ENCODE peak calls at places on chromosomes 4 and X, in nine cellular contexts. C, V, W, Q, B, Y, P, E and L are unnamed samples.

GRCh38 chrX:154409222-154409871 is at the start of gene DNASE1L1:
- DNase-seq in W (no peak), B (no peak), Y (no peak), C (peak; percentile 79), P (peak; percentile 61), V (no peak), Q (no peak), E (peak; percentile 57), L (no peak)

GRCh38 chrX:21806691-21807090 is 32.7 kb upstream of the MBTPS2 start:
- DNase-seq in P (no peak), W (no peak), Q (no peak), E (no peak), Y (no peak), C (no peak), V (no peak), B (no peak), L (no peak)

GRCh38 chrX:137569470-137569891 is 3.6 kb downstream of the ZIC3 start:
- DNase-seq in C (no peak), W (no peak), E (no peak), V (peak; percentile 36), P (no peak), Y (no peak), B (no peak), Q (no peak), L (no peak)

GRCh38 chrX:69133561-69134542 is 31.4 kb downstream of the PJA1 start:
- DNase-seq in Y (no peak), C (peak; percentile 7), Q (no peak), B (no peak), V (peak; percentile 27), W (no peak), P (no peak), E (no peak), L (no peak)

GRCh38 chr4:110550260-110550659 is 72.6 kb downstream of the PITX2 start:
- DNase-seq in V (no peak), P (no peak), B (no peak), E (no peak), Y (no peak), C (peak; percentile 42), W (no peak), Q (no peak), L (no peak)

GRCh38 chrX:149865390-149865789 is 15.6 kb upstream of the MAGEA8 start:
- DNase-seq in Y (no peak), V (no peak), W (no peak), C (no peak), P (no peak), E (no peak), Q (no peak), B (no peak), L (no peak)

GRCh38 chr4:8864912-8865680 is 6.5 kb downstream of the HMX1 start:
- DNase-seq in C (no peak), Y (no peak), Q (no peak), V (no peak), B (no peak), W (no peak), P (no peak), E (no peak), L (no peak)

GRCh38 chr4:169128902-169129301 is 118.8 kb upstream of the CBR4 start:
- DNase-seq in E (no peak), Y (no peak), V (no peak), W (no peak), Q (peak; percentile 25), C (no peak), P (no peak), B (no peak), L (no peak)

GRCh38 chrX:57453901-57454300 is 137.9 kb upstream of the ZXDB start:
- DNase-seq in Y (no peak), P (no peak), V (peak; percentile 52), W (no peak), Q (no peak), E (no peak), C (peak; percentile 24), B (no peak), L (no peak)

GRCh38 chrX:46913710-46914109 is 1.5 kb downstream of the JADE3 start:
- DNase-seq in C (no peak), W (no peak), Y (no peak), E (no peak), Q (no peak), V (no peak), P (no peak), B (no peak), L (no peak)

GRCh38 chr4:76197971-76198410 is 15.6 kb downstream of the SCARB2 start:
- DNase-seq in V (peak; percentile 98), B (peak; percentile 63), C (no peak), E (peak; percentile 39), P (no peak), Q (peak; percentile 60), Y (peak; percentile 80), W (no peak), L (peak; percentile 59)

GRCh38 chr4:121650741-121651140 is 46.0 kb downstream of the ANXA5 start:
- DNase-seq in P (no peak), C (no peak), W (no peak), Y (no peak), V (no peak), Q (no peak), E (no peak), B (no peak), L (no peak)

GRCh38 chr4:40321671-40322131 is 13.4 kb upstream of the CHRNA9 start:
- DNase-seq in C (no peak), P (peak; percentile 95), B (no peak), V (peak; percentile 64), Y (no peak), E (no peak), Q (no peak), W (no peak), L (no peak)

GRCh38 chrX:130079824-130080406 is 30.4 kb downstream of the ELF4 start:
- DNase-seq in W (no peak), Y (peak; percentile 35), B (no peak), E (peak; percentile 53), P (peak; percentile 57), C (peak; percentile 42), V (peak; percentile 42), Q (peak; percentile 51), L (peak; percentile 45)

GRCh38 chr4:185500035-185500434 is 28.5 kb upstream of the CCDC110 start:
- DNase-seq in Y (no peak), C (no peak), P (no peak), V (no peak), W (no peak), Q (no peak), E (no peak), B (no peak), L (no peak)

GRCh38 chr4:30610361-30610760 is 109.8 kb upstream of the PCDH7 start:
- DNase-seq in E (no peak), C (no peak), V (no peak), Q (no peak), P (no peak), B (no peak), Y (no peak), W (no peak), L (no peak)

GRCh38 chrX:56784666-56785065 is 55.6 kb downstream of the NBDY start:
- DNase-seq in V (no peak), E (no peak), B (no peak), C (no peak), P (no peak), W (no peak), Q (no peak), Y (no peak), L (no peak)

GRCh38 chr4:3263053-3263958 is 14.3 kb downstream of the MSANTD1 start:
- DNase-seq in Y (no peak), Q (no peak), B (no peak), P (no peak), E (no peak), C (no peak), W (no peak), V (no peak), L (no peak)

GRCh38 chr4:11675051-11675800 is 246.5 kb upstream of the HS3ST1 start:
- DNase-seq in B (no peak), Q (no peak), C (no peak), E (no peak), V (no peak), W (no peak), Y (no peak), P (no peak), L (no peak)

GRCh38 chr4:24917076-24917856 is 4.4 kb upstream of the CCDC149 start:
- DNase-seq in E (no peak), Y (no peak), W (no peak), V (peak; percentile 4), P (no peak), Q (no peak), C (no peak), B (no peak), L (no peak)

GRCh38 chr4:156734965-156735895 is 236.4 kb downstream of the PDGFC start:
- DNase-seq in E (no peak), P (no peak), B (no peak), W (no peak), C (no peak), V (no peak), Q (no peak), Y (no peak), L (no peak)

GRCh38 chr4:35565640-35566039 is 678.7 kb downstream of the ARAP2 start:
- DNase-seq in Q (no peak), W (no peak), V (no peak), Y (no peak), C (no peak), E (no peak), B (no peak), P (no peak), L (no peak)

GRCh38 chr4:15341733-15342300 is 86.0 kb upstream of the C1QTNF7 start:
- DNase-seq in W (no peak), V (no peak), Q (no peak), C (no peak), E (no peak), Y (no peak), B (no peak), P (no peak), L (no peak)

GRCh38 chrX:25017667-25018247 is 2.0 kb upstream of the ARX start:
- DNase-seq in B (no peak), C (no peak), Y (no peak), Q (no peak), P (no peak), E (no peak), W (no peak), V (no peak), L (no peak)

GRCh38 chr4:126799971-126800722 is 832.6 kb upstream of the INTU start:
- DNase-seq in E (no peak), W (no peak), Y (no peak), Q (no peak), P (no peak), V (peak; percentile 15), B (no peak), C (no peak), L (no peak)

GRCh38 chrX:149531599-149531998 is 9.2 kb upstream of the EOLA1 start:
- DNase-seq in B (no peak), W (no peak), C (no peak), Y (no peak), Q (no peak), P (no peak), E (no peak), V (no peak), L (no peak)